ENCODE peak calls at places on chromosomes 3 and 15, in five cellular contexts. One of them, this sample, is unnamed.

GRCh38 chr3:25424238-25425013 is 3.6 kb upstream of the RARB start:
- DNase-seq in stomach: no peak
- DNase-seq in breast epithelium: no peak
- DNase-seq in suprapubic skin: no peak
- DNase-seq in IMR-90: no peak
- DNase-seq in this sample: no peak

GRCh38 chr3:57538465-57538864 is 5.7 kb downstream of the DNAH12 start:
- DNase-seq in stomach: no peak
- DNase-seq in breast epithelium: no peak
- DNase-seq in suprapubic skin: no peak
- DNase-seq in IMR-90: no peak
- DNase-seq in this sample: no peak

GRCh38 chr3:42697326-42698051 is 5.1 kb downstream of the HHATL start:
- DNase-seq in stomach: peak
- DNase-seq in breast epithelium: peak
- DNase-seq in suprapubic skin: no peak
- DNase-seq in IMR-90: no peak
- DNase-seq in this sample: peak

GRCh38 chr3:120113128-120114116 is 19.2 kb upstream of the GSK3B start:
- DNase-seq in stomach: peak
- DNase-seq in breast epithelium: no peak
- DNase-seq in suprapubic skin: no peak
- DNase-seq in IMR-90: peak
- DNase-seq in this sample: no peak

GRCh38 chr15:81013396-81013929 is 12.7 kb downstream of the TLNRD1 start:
- DNase-seq in stomach: no peak
- DNase-seq in breast epithelium: no peak
- DNase-seq in suprapubic skin: no peak
- DNase-seq in IMR-90: no peak
- DNase-seq in this sample: no peak

GRCh38 chr15:68055224-68055705 is 1.1 kb downstream of the PIAS1 start:
- DNase-seq in stomach: no peak
- DNase-seq in breast epithelium: no peak
- DNase-seq in suprapubic skin: no peak
- DNase-seq in IMR-90: peak
- DNase-seq in this sample: no peak

GRCh38 chr3:119018690-119019463 is 15.8 kb downstream of the IGSF11 start:
- DNase-seq in stomach: no peak
- DNase-seq in breast epithelium: no peak
- DNase-seq in suprapubic skin: no peak
- DNase-seq in IMR-90: no peak
- DNase-seq in this sample: no peak

GRCh38 chr3:187799942-187800637 is 54.8 kb upstream of the BCL6 start:
- DNase-seq in stomach: no peak
- DNase-seq in breast epithelium: no peak
- DNase-seq in suprapubic skin: no peak
- DNase-seq in IMR-90: peak
- DNase-seq in this sample: no peak

GRCh38 chr3:39193391-39193790 is 996 bp upstream of the XIRP1 start:
- DNase-seq in stomach: no peak
- DNase-seq in breast epithelium: no peak
- DNase-seq in suprapubic skin: no peak
- DNase-seq in IMR-90: peak
- DNase-seq in this sample: no peak

GRCh38 chr3:64454179-64454578 is 228.9 kb upstream of the PRICKLE2 start:
- DNase-seq in stomach: no peak
- DNase-seq in breast epithelium: no peak
- DNase-seq in suprapubic skin: no peak
- DNase-seq in IMR-90: peak
- DNase-seq in this sample: no peak

GRCh38 chr3:30895329-30895728 is 868 bp upstream of the GADL1 start:
- DNase-seq in stomach: no peak
- DNase-seq in breast epithelium: no peak
- DNase-seq in suprapubic skin: no peak
- DNase-seq in IMR-90: no peak
- DNase-seq in this sample: no peak

GRCh38 chr15:73328149-73328820 is 40.5 kb downstream of the HCN4 start:
- DNase-seq in stomach: no peak
- DNase-seq in breast epithelium: no peak
- DNase-seq in suprapubic skin: no peak
- DNase-seq in IMR-90: no peak
- DNase-seq in this sample: no peak

GRCh38 chr3:111732248-111732879 is 126.7 kb upstream of the PHLDB2 start:
- DNase-seq in stomach: peak
- DNase-seq in breast epithelium: no peak
- DNase-seq in suprapubic skin: no peak
- DNase-seq in IMR-90: no peak
- DNase-seq in this sample: no peak

GRCh38 chr3:104546301-104546700 is 820.4 kb upstream of the ALCAM start:
- DNase-seq in stomach: no peak
- DNase-seq in breast epithelium: no peak
- DNase-seq in suprapubic skin: no peak
- DNase-seq in IMR-90: no peak
- DNase-seq in this sample: no peak

GRCh38 chr3:57594144-57594543 is 3.0 kb downstream of the ARF4 start:
- DNase-seq in stomach: no peak
- DNase-seq in breast epithelium: no peak
- DNase-seq in suprapubic skin: no peak
- DNase-seq in IMR-90: no peak
- DNase-seq in this sample: no peak

GRCh38 chr3:194158942-194159439 is 23.0 kb downstream of the HES1 start:
- DNase-seq in stomach: peak
- DNase-seq in breast epithelium: peak
- DNase-seq in suprapubic skin: no peak
- DNase-seq in IMR-90: no peak
- DNase-seq in this sample: no peak

GRCh38 chr3:134055661-134056060 is 25.9 kb upstream of the SLCO2A1 start:
- DNase-seq in stomach: peak
- DNase-seq in breast epithelium: no peak
- DNase-seq in suprapubic skin: peak
- DNase-seq in IMR-90: no peak
- DNase-seq in this sample: no peak

GRCh38 chr3:30232546-30232945 is 373.9 kb upstream of the TGFBR2 start:
- DNase-seq in stomach: no peak
- DNase-seq in breast epithelium: no peak
- DNase-seq in suprapubic skin: no peak
- DNase-seq in IMR-90: no peak
- DNase-seq in this sample: no peak

GRCh38 chr3:45760878-45761711 is 35.2 kb downstream of the SLC6A20 start:
- DNase-seq in stomach: peak
- DNase-seq in breast epithelium: peak
- DNase-seq in suprapubic skin: peak
- DNase-seq in IMR-90: peak
- DNase-seq in this sample: no peak

GRCh38 chr15:33215941-33216872 is 21.7 kb upstream of the FMN1 start:
- DNase-seq in stomach: no peak
- DNase-seq in breast epithelium: no peak
- DNase-seq in suprapubic skin: no peak
- DNase-seq in IMR-90: peak
- DNase-seq in this sample: no peak

GRCh38 chr3:141383555-141384129 is 15.3 kb downstream of the ZBTB38 start:
- DNase-seq in stomach: no peak
- DNase-seq in breast epithelium: no peak
- DNase-seq in suprapubic skin: no peak
- DNase-seq in IMR-90: peak
- DNase-seq in this sample: no peak

GRCh38 chr3:170815340-170815739 is 54.7 kb downstream of the RPL22L1 start:
- DNase-seq in stomach: peak
- DNase-seq in breast epithelium: peak
- DNase-seq in suprapubic skin: no peak
- DNase-seq in IMR-90: no peak
- DNase-seq in this sample: no peak

GRCh38 chr15:71010439-71010838 is 104.8 kb upstream of the THSD4 start:
- DNase-seq in stomach: no peak
- DNase-seq in breast epithelium: no peak
- DNase-seq in suprapubic skin: no peak
- DNase-seq in IMR-90: no peak
- DNase-seq in this sample: no peak

GRCh38 chr3:58217209-58217811 is 6.5 kb upstream of the DNASE1L3 start:
- DNase-seq in stomach: peak
- DNase-seq in breast epithelium: no peak
- DNase-seq in suprapubic skin: peak
- DNase-seq in IMR-90: peak
- DNase-seq in this sample: peak

GRCh38 chr3:70749122-70749521 is 436.7 kb upstream of the MDFIC2 start:
- DNase-seq in stomach: no peak
- DNase-seq in breast epithelium: no peak
- DNase-seq in suprapubic skin: no peak
- DNase-seq in IMR-90: no peak
- DNase-seq in this sample: no peak

GRCh38 chr15:52295421-52295991 is at the start of gene MYO5C:
- DNase-seq in stomach: peak
- DNase-seq in breast epithelium: peak
- DNase-seq in suprapubic skin: peak
- DNase-seq in IMR-90: no peak
- DNase-seq in this sample: peak

GRCh38 chr3:120129041-120129440 is 34.8 kb upstream of the GSK3B start:
- DNase-seq in stomach: no peak
- DNase-seq in breast epithelium: no peak
- DNase-seq in suprapubic skin: no peak
- DNase-seq in IMR-90: no peak
- DNase-seq in this sample: no peak

GRCh38 chr3:115100806-115101205 is 46.3 kb downstream of the ZBTB20 start:
- DNase-seq in stomach: no peak
- DNase-seq in breast epithelium: no peak
- DNase-seq in suprapubic skin: no peak
- DNase-seq in IMR-90: no peak
- DNase-seq in this sample: no peak

DNA sequence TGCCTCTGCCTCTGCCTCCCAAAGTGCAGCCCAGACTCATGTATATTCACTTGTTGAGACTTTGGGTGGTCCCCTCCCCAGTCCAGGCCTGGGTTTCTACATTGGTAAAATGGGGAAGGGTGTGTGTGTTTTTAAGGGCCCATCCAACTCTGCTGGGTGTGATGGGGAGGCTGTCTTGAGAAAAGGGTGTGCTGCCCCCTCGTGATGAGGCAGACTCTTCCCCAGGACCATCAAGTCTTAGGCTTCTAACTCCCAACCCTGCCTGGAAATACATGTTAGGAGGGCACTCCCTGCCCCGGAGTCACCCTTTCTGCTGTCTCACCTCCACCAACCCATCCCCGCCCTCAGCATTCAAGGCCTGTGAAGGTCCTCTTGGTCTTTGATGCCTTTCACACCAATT is 4.4 kb upstream of the PTPN23 start:
- DNase-seq in stomach: no peak
- DNase-seq in breast epithelium: no peak
- DNase-seq in suprapubic skin: no peak
- DNase-seq in IMR-90: no peak
- DNase-seq in this sample: no peak
- TF ChIP-seq CTCF in stomach: no peak
- TF ChIP-seq CTCF in breast epithelium: no peak
- TF ChIP-seq CTCF in suprapubic skin: no peak
- TF ChIP-seq CTCF in IMR-90: no peak
- TF ChIP-seq CTCF in this sample: no peak

GRCh38 chr15:74799843-74800558 is 12.6 kb upstream of the LMAN1L start:
- DNase-seq in stomach: peak
- DNase-seq in breast epithelium: peak
- DNase-seq in suprapubic skin: peak
- DNase-seq in IMR-90: peak
- DNase-seq in this sample: no peak
- TF ChIP-seq POLR2A in stomach: no peak
- TF ChIP-seq POLR2A in breast epithelium: no peak
- TF ChIP-seq POLR2A in suprapubic skin: no peak
- TF ChIP-seq POLR2A in IMR-90: peak
- TF ChIP-seq POLR2A in this sample: no peak

DNA sequence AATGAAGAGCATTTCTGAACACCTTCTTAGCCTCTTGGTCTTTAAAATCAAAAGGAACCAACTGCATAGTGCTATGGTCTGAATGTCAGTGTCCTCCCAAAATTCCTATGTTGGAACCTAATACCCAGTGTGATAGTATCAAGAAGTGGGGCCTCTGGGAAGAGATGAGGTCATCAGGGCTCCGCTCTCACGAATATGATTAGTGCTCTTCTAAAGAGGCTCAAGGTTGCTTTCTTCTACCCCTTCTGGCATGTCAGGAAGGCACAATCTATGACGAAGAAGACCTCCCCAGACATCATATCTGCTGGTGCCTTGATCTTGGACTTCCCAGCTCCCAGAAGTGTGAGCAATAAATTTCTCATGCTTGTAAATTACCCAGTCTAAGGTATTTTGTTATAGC is 209.5 kb downstream of the MAGI1 start:
- DNase-seq in stomach: no peak
- DNase-seq in breast epithelium: no peak
- DNase-seq in suprapubic skin: no peak
- DNase-seq in IMR-90: no peak
- DNase-seq in this sample: no peak
- H3K4me3 ChIP-seq in stomach: no peak
- H3K4me3 ChIP-seq in breast epithelium: no peak
- H3K4me3 ChIP-seq in suprapubic skin: no peak
- H3K4me3 ChIP-seq in IMR-90: no peak
- H3K4me3 ChIP-seq in this sample: no peak

DNA sequence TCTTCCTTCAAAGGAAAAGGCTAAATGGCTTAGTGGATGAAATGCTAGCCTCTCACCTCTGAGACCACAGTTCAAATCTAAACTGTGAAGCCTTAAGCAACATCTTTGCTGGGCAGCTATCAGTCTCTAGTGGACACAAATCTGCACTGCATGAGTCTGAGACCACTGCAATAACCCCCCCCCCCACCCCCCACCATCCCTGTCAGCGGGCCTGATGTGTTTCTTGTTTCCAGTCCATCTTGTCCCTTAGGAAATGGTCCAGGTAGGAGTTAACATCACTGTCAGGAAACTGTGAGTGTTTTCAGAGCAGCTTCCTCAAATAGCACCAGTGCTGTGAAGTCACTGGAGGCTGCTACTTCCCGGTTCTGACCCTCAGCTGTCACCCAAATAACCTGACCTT is 140.6 kb upstream of the TMCO5A start:
- DNase-seq in stomach: no peak
- DNase-seq in breast epithelium: no peak
- DNase-seq in suprapubic skin: no peak
- DNase-seq in IMR-90: no peak
- DNase-seq in this sample: no peak
- TF ChIP-seq CTCF in stomach: no peak
- TF ChIP-seq CTCF in breast epithelium: no peak
- TF ChIP-seq CTCF in suprapubic skin: no peak
- TF ChIP-seq CTCF in IMR-90: peak
- TF ChIP-seq CTCF in this sample: no peak

GRCh38 chr3:165835431-165835830 is 1.8 kb downstream of the BCHE start:
- DNase-seq in stomach: no peak
- DNase-seq in breast epithelium: no peak
- DNase-seq in suprapubic skin: no peak
- DNase-seq in IMR-90: no peak
- DNase-seq in this sample: no peak

GRCh38 chr3:165837801-165838200 is 578 bp upstream of the BCHE start:
- DNase-seq in stomach: no peak
- DNase-seq in breast epithelium: no peak
- DNase-seq in suprapubic skin: no peak
- DNase-seq in IMR-90: no peak
- DNase-seq in this sample: no peak

GRCh38 chr3:165839296-165840076 is 2.3 kb upstream of the BCHE start:
- DNase-seq in stomach: no peak
- DNase-seq in breast epithelium: no peak
- DNase-seq in suprapubic skin: no peak
- DNase-seq in IMR-90: no peak
- DNase-seq in this sample: no peak

GRCh38 chr3:165837058-165837525 is at the start of gene BCHE:
- DNase-seq in stomach: no peak
- DNase-seq in breast epithelium: no peak
- DNase-seq in suprapubic skin: no peak
- DNase-seq in IMR-90: peak
- DNase-seq in this sample: peak
- TF ChIP-seq POLR2A in stomach: no peak
- TF ChIP-seq POLR2A in breast epithelium: no peak
- TF ChIP-seq POLR2A in suprapubic skin: no peak
- TF ChIP-seq POLR2A in IMR-90: no peak
- TF ChIP-seq POLR2A in this sample: no peak

This sample was measured in lower leg skin.